ENCODE peak calls at places on chromosomes 6 and 20, in four cellular contexts. D is GM23248, Z is nucleus accumbens, F is NCI-H1048. R is an unnamed sample.

GRCh38 chr20:44620030-44620429 is 31.5 kb downstream of the ADA start:
- DNase-seq in Z (no peak), F (no peak), D (no peak), R (no peak)

GRCh38 chr6:40395066-40395697 is 192.0 kb downstream of the LRFN2 start:
- DNase-seq in D (peak; percentile 42), F (no peak), Z (no peak), R (no peak)

GRCh38 chr6:33633084-33633461 is 12.0 kb downstream of the ITPR3 start:
- DNase-seq in F (no peak), Z (no peak), D (no peak), R (no peak)

GRCh38 chr6:47434372-47435253 is 43.0 kb upstream of the CD2AP start:
- DNase-seq in D (no peak), F (no peak), Z (no peak), R (no peak)

GRCh38 chr6:99711302-99711701 is 104.7 kb downstream of the PRDM13 start:
- DNase-seq in Z (no peak), F (no peak), D (no peak), R (no peak)

GRCh38 chr6:45697605-45698004 is 318.1 kb downstream of the CLIC5 start:
- DNase-seq in Z (no peak), D (peak; percentile 97), F (no peak), R (no peak)

GRCh38 chr6:134908906-134909516 is 40.9 kb downstream of the ALDH8A1 start:
- DNase-seq in Z (no peak), F (no peak), D (peak; percentile 99), R (no peak)

GRCh38 chr6:33492093-33492492 is 37.7 kb downstream of the ZBTB9 start:
- DNase-seq in Z (no peak), D (no peak), F (no peak), R (no peak)